ENCODE peak calls at places on chromosome 7, in seven cellular contexts. T, U, C, O, Q, S and E are unnamed samples.

GRCh38 chr7:93048136-93048930 is 69.4 kb downstream of the SAMD9 start:
- DNase-seq in T (no peak), U (no peak), C (no peak), O (no peak), Q (peak), S (no peak), E (no peak)

GRCh38 chr7:129773328-129773731 is 161.8 kb downstream of the NRF1 start:
- DNase-seq in T (no peak), U (no peak), C (no peak), O (no peak), Q (no peak), S (no peak), E (peak)

GRCh38 chr7:45147858-45148652 is 9.5 kb upstream of the RAMP3 start:
- DNase-seq in T (no peak), U (no peak), C (no peak), O (no peak), Q (no peak), S (no peak), E (peak)

GRCh38 chr7:157494506-157495176 is 157.8 kb downstream of the DNAJB6 start:
- DNase-seq in T (no peak), U (no peak), C (no peak), O (no peak), Q (no peak), S (no peak), E (no peak)

GRCh38 chr7:32253245-32253644 is 183.0 kb upstream of the PDE1C start:
- DNase-seq in T (no peak), U (no peak), C (no peak), O (no peak), Q (no peak), S (no peak), E (no peak)

GRCh38 chr7:1889556-1890181 is 219.6 kb downstream of the ELFN1 start:
- DNase-seq in T (no peak), U (no peak), C (no peak), O (no peak), Q (peak), S (peak), E (no peak)

GRCh38 chr7:31122649-31123058 is 70.5 kb downstream of the ADCYAP1R1 start:
- DNase-seq in T (peak), U (peak), C (peak), O (peak), Q (peak), S (peak), E (peak)

GRCh38 chr7:46682841-46683624 is 762.0 kb upstream of the IGFBP3 start:
- DNase-seq in T (no peak), U (no peak), C (no peak), O (no peak), Q (peak), S (peak), E (no peak)

GRCh38 chr7:101125989-101126650 is 784 bp upstream of the SERPINE1 start:
- DNase-seq in T (peak), U (no peak), C (peak), O (no peak), Q (peak), S (peak), E (no peak)

GRCh38 chr7:141410353-141410752 is 140.9 kb upstream of the AGK start:
- DNase-seq in T (no peak), U (no peak), C (no peak), O (no peak), Q (no peak), S (no peak), E (no peak)

GRCh38 chr7:99124636-99125504 is 19.0 kb downstream of the SMURF1 start:
- DNase-seq in T (no peak), U (no peak), C (no peak), O (no peak), Q (no peak), S (no peak), E (no peak)

GRCh38 chr7:104327963-104328307 is 468 bp upstream of the LHFPL3 start:
- DNase-seq in T (no peak), U (no peak), C (no peak), O (peak), Q (no peak), S (no peak), E (peak)

GRCh38 chr7:25716421-25716820 is 435.6 kb upstream of the NFE2L3 start:
- DNase-seq in T (no peak), U (no peak), C (no peak), O (no peak), Q (no peak), S (no peak), E (no peak)

GRCh38 chr7:112205348-112206237 is 606 bp downstream of the DOCK4 start:
- DNase-seq in T (peak), U (no peak), C (peak), O (peak), Q (peak), S (peak), E (peak)

GRCh38 chr7:75813781-75814236 is at the start of gene CCL24:
- DNase-seq in T (no peak), U (no peak), C (no peak), O (no peak), Q (no peak), S (no peak), E (no peak)

GRCh38 chr7:70838292-70838907 is 293.5 kb upstream of the GALNT17 start:
- DNase-seq in T (no peak), U (no peak), C (no peak), O (no peak), Q (no peak), S (no peak), E (no peak)

GRCh38 chr7:55427800-55428199 is 62.7 kb downstream of the LANCL2 start:
- DNase-seq in T (no peak), U (no peak), C (no peak), O (no peak), Q (no peak), S (no peak), E (no peak)

GRCh38 chr7:16934947-16935742 is 53.4 kb upstream of the AGR3 start:
- DNase-seq in T (no peak), U (no peak), C (no peak), O (no peak), Q (no peak), S (peak), E (no peak)

GRCh38 chr7:130242198-130243014 is 24.3 kb upstream of the CPA2 start:
- DNase-seq in T (peak), U (peak), C (peak), O (peak), Q (peak), S (peak), E (peak)

GRCh38 chr7:14899065-14899464 is 3.5 kb downstream of the DGKB start:
- DNase-seq in T (no peak), U (no peak), C (no peak), O (no peak), Q (peak), S (no peak), E (no peak)

GRCh38 chr7:98613601-98614425 is 3.3 kb upstream of the NPTX2 start:
- DNase-seq in T (no peak), U (no peak), C (no peak), O (peak), Q (peak), S (no peak), E (no peak)

GRCh38 chr7:36735172-36735571 is 10.9 kb upstream of the AOAH start:
- DNase-seq in T (no peak), U (no peak), C (no peak), O (no peak), Q (no peak), S (no peak), E (no peak)

GRCh38 chr7:66236713-66237303 is 31.7 kb downstream of the TPST1 start:
- DNase-seq in T (no peak), U (no peak), C (no peak), O (no peak), Q (no peak), S (peak), E (no peak)

GRCh38 chr7:111082351-111082750 is 8.6 kb upstream of the LRRN3 start:
- DNase-seq in T (no peak), U (no peak), C (no peak), O (no peak), Q (peak), S (peak), E (no peak)

GRCh38 chr7:100803398-100804161 is 23.7 kb downstream of the EPHB4 start:
- DNase-seq in T (peak), U (peak), C (peak), O (peak), Q (peak), S (peak), E (peak)

GRCh38 chr7:70458195-70458695 is 673.7 kb upstream of the GALNT17 start:
- DNase-seq in T (no peak), U (no peak), C (no peak), O (no peak), Q (no peak), S (no peak), E (no peak)

GRCh38 chr7:29884399-29885272 is 78.3 kb downstream of the WIPF3 start:
- DNase-seq in T (no peak), U (no peak), C (no peak), O (no peak), Q (no peak), S (no peak), E (no peak)